ENCODE peak calls at places on chromosomes 6 and 20, in nine cellular contexts. U is NB4, P is left lung, B is foreskin fibroblast, Q is astrocyte of the spinal cord, L is fibroblast of mammary gland, I is heart left ventricle, C is nephron progenitor cell, M is kidney. H is an unnamed sample.

GRCh38 chr20:5831539-5832237 is 81.5 kb downstream of the SHLD1 start:
- DNase-seq in P (no peak), U (no peak), I (no peak), Q (no peak), B (no peak), L (no peak), C (no peak), M (no peak), H (no peak)

GRCh38 chr20:44644384-44645131 is 6.9 kb downstream of the ADA start:
- DNase-seq in C (no peak), L (no peak), U (peak; percentile 38), I (no peak), Q (no peak), P (no peak), M (peak; percentile 52), B (no peak), H (no peak)

GRCh38 chr6:51511081-51511480 is 576.3 kb downstream of the PKHD1 start:
- DNase-seq in Q (peak; percentile 13), L (no peak), I (no peak), B (no peak), C (no peak), M (no peak), P (no peak), U (no peak), H (no peak)

GRCh38 chr6:164151161-164151728 is 736.7 kb downstream of the QKI start:
- DNase-seq in M (no peak), L (no peak), Q (peak; percentile 24), C (no peak), U (no peak), B (no peak), I (peak; percentile 71), P (no peak), H (no peak)

GRCh38 chr6:11779308-11780096 is 899 bp upstream of the ADTRP start:
- DNase-seq in U (peak; percentile 42), M (no peak), C (no peak), B (no peak), Q (no peak), P (peak; percentile 57), I (no peak), L (peak; percentile 25), H (peak; percentile 51)

GRCh38 chr6:139510040-139510815 is 135.8 kb upstream of the CITED2 start:
- DNase-seq in B (peak; percentile 8), L (no peak), I (peak; percentile 47), P (no peak), Q (no peak), C (no peak), M (no peak), U (no peak), H (no peak)

GRCh38 chr6:131960371-131961133 is 9.4 kb upstream of the CCN2 start:
- DNase-seq in M (no peak), U (no peak), I (no peak), P (no peak), Q (no peak), C (no peak), L (peak; percentile 52), B (peak; percentile 49), H (peak; percentile 78)

GRCh38 chr20:18287915-18288747 is at the start of gene ZNF133:
- DNase-seq in M (peak; percentile 98), U (peak; percentile 94), L (peak; percentile 86), C (peak; percentile 98), I (peak; percentile 96), P (peak; percentile 95), B (peak; percentile 97), Q (peak; percentile 96), H (peak; percentile 93)

GRCh38 chr6:139801571-139802321 is 427.3 kb upstream of the CITED2 start:
- DNase-seq in B (peak; percentile 51), P (no peak), I (no peak), L (peak; percentile 36), U (peak; percentile 38), M (no peak), Q (peak; percentile 33), C (no peak), H (peak; percentile 41)

GRCh38 chr6:33181141-33181540 is 11.1 kb downstream of the COL11A2 start:
- DNase-seq in L (no peak), B (no peak), M (peak; percentile 31), Q (no peak), I (no peak), C (no peak), U (no peak), P (no peak), H (no peak)

GRCh38 chr20:62480318-62480717 is 4.5 kb upstream of the GATA5 start:
- DNase-seq in L (no peak), C (no peak), I (no peak), U (peak; percentile 33), M (no peak), P (no peak), Q (no peak), B (no peak), H (no peak)

GRCh38 chr20:62479218-62479617 is 3.4 kb upstream of the GATA5 start:
- DNase-seq in I (no peak), U (peak; percentile 57), L (no peak), C (no peak), B (no peak), M (no peak), P (no peak), Q (no peak), H (no peak)

GRCh38 chr20:62475819-62476073 is at the start of gene GATA5:
- DNase-seq in U (no peak), C (no peak), Q (no peak), I (no peak), M (no peak), B (no peak), P (no peak), L (no peak), H (no peak)

GRCh38 chr20:62476074-62476838 is 461 bp upstream of the GATA5 start:
- DNase-seq in Q (no peak), U (no peak), B (no peak), L (no peak), M (peak; percentile 89), I (peak; percentile 54), C (peak; percentile 76), P (no peak), H (no peak)

DNA sequence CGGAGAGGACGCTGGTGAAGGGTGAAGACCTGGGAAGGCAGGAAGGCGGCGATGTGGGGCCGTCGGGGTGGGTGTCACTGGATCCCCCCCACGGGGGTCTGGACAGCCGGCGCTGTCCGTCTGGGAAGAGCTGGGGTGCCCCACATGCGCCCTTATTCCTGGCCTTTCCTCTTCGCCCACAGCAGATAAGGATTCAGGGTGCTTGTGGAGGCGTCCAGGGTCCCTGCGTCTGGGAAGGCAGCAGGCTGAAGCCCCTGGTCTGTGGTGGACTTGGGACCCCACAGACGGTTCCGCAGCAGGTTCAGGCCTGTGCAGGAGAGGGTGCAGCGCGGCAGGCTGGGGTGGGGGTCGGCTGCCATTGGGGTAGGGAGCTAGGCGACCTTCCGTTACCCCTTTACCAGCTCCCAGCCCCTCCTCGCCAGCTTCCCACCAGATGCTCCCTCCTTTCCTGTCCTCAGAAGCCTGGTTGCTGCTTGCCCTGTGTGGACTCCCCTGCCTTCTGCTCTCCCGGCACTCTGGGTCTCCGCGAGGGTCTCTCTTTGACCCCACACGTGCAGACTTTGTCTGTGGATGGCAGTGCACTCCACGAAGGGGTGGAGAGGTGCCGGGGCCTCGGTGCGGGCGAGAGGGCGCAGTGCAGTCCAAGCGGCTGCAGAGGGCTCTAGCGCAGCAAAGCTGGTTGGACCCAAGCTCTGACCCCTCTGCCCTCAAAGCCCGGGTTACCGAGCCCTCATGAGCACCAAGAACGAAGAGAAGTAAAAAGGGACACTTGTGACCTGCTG is 2.1 kb upstream of the GATA5 start:
- DNase-seq in L (no peak), M (no peak), U (peak; percentile 48), I (no peak), B (no peak), P (no peak), Q (no peak), C (peak; percentile 43), H (no peak)
- TF ChIP-seq CTCF in L (no peak), M (no peak), U (no peak), I (peak; percentile 17), B (no peak), P (no peak), Q (no peak), C (no peak), H (no peak)

GRCh38 chr6:90123796-90124195 is 172.8 kb downstream of the BACH2 start:
- DNase-seq in L (peak; percentile 38), B (peak; percentile 19), U (peak; percentile 25), Q (no peak), P (no peak), M (no peak), I (no peak), C (no peak), H (no peak)

GRCh38 chr6:90118581-90118980 is 178.1 kb downstream of the BACH2 start:
- DNase-seq in I (no peak), P (no peak), C (no peak), B (no peak), M (no peak), Q (no peak), L (no peak), U (no peak), H (no peak)

GRCh38 chr6:90120327-90120726 is 176.3 kb downstream of the BACH2 start:
- DNase-seq in L (no peak), B (no peak), U (no peak), Q (no peak), C (no peak), I (no peak), P (no peak), M (no peak), H (no peak)

GRCh38 chr6:90121982-90122381 is 174.7 kb downstream of the BACH2 start:
- DNase-seq in I (peak; percentile 33), P (no peak), M (no peak), B (no peak), C (no peak), U (no peak), Q (no peak), L (peak; percentile 52), H (no peak)

DNA sequence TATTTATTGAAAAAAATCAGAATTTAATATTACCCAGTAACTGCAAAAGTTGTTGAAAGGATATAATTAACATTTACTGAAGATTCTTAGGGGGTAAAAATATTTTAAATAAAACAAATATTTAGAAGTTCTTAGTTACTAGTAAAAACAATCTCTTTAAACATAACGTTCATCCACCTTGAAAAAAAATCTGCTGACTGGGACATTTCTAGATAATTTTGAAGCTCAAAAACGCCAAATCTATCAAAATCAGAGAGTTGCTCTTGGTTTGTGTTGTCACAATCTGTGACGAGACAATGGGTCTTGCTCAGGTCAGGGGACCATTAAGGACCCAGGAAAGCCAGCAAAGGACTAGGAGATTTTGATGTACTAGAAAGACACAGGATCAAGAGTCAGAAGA is 177.0 kb downstream of the BACH2 start:
- DNase-seq in P (no peak), I (no peak), M (no peak), L (no peak), C (no peak), U (no peak), B (no peak), Q (no peak), H (no peak)
- TF ChIP-seq CTCF in P (no peak), I (no peak), M (no peak), L (no peak), C (no peak), U (no peak), B (no peak), Q (no peak), H (no peak)

GRCh38 chr6:123398072-123398471 is 238.7 kb downstream of the TRDN start:
- DNase-seq in Q (no peak), C (no peak), I (no peak), L (no peak), P (no peak), B (no peak), M (no peak), U (no peak), H (no peak)

GRCh38 chr6:123393333-123393732 is 243.4 kb downstream of the TRDN start:
- DNase-seq in I (no peak), M (no peak), L (peak; percentile 21), C (no peak), Q (peak; percentile 49), B (no peak), U (peak; percentile 27), P (no peak), H (peak; percentile 5)
- TF ChIP-seq CTCF in I (peak; percentile 54), M (peak; percentile 2), L (peak; percentile 28), C (no peak), Q (peak; percentile 39), B (no peak), U (peak; percentile 10), P (no peak), H (no peak)

GRCh38 chr6:6646384-6646783 is 57.9 kb downstream of the LY86 start:
- DNase-seq in B (no peak), L (no peak), Q (no peak), U (no peak), P (no peak), C (no peak), I (no peak), M (no peak), H (no peak)
- TF ChIP-seq CTCF in B (no peak), L (no peak), Q (no peak), U (no peak), P (no peak), C (no peak), I (no peak), M (no peak), H (no peak)